ENCODE peak calls at places on chromosomes 1 and 21, in nine cellular contexts. Z is gastrocnemius medialis, D is mammary epithelial cell, O is heart right ventricle, S is lower lobe of right lung, V is HAP-1, Q is heart left ventricle, T is A549, P is hepatocyte. N is an unnamed sample.

GRCh38 chr1:12071892-12072291 is 8.8 kb downstream of the TNFRSF8 start:
- DNase-seq in S (no peak), T (no peak), D (no peak), P (no peak), V (no peak), O (no peak), Q (no peak), Z (no peak), N (no peak)

GRCh38 chr1:237999426-238000052 is 108.8 kb upstream of the ZP4 start:
- DNase-seq in O (no peak), P (no peak), S (no peak), Z (no peak), D (no peak), Q (no peak), V (peak; percentile 97), T (no peak), N (no peak)

GRCh38 chr1:36968730-36969129 is 65.6 kb downstream of the GRIK3 start:
- DNase-seq in V (no peak), Q (no peak), S (no peak), Z (no peak), P (no peak), D (no peak), T (no peak), O (no peak), N (no peak)

GRCh38 chr1:38213720-38214367 is 167.3 kb upstream of the POU3F1 start:
- DNase-seq in V (no peak), O (no peak), Z (no peak), Q (no peak), D (no peak), P (no peak), S (no peak), T (no peak), N (no peak)

GRCh38 chr1:65048325-65048724 is 82.0 kb upstream of the JAK1 start:
- DNase-seq in S (no peak), T (no peak), V (no peak), D (no peak), P (no peak), O (no peak), Q (no peak), Z (no peak), N (no peak)

GRCh38 chr1:32741067-32741416 is 38.5 kb upstream of the SYNC start:
- DNase-seq in Q (no peak), P (no peak), O (no peak), D (no peak), T (no peak), V (no peak), Z (no peak), S (no peak), N (no peak)

GRCh38 chr1:58939666-58940370 is 156.0 kb upstream of the JUN start:
- DNase-seq in P (no peak), V (no peak), D (no peak), O (no peak), Q (no peak), T (no peak), S (no peak), Z (no peak), N (no peak)

GRCh38 chr1:52554756-52555155 is 1.9 kb upstream of the TUT4 start:
- DNase-seq in D (peak; percentile 45), O (no peak), P (peak; percentile 28), Q (no peak), T (no peak), Z (no peak), V (no peak), S (no peak), N (no peak)

GRCh38 chr1:29264773-29265389 is 28.6 kb downstream of the PTPRU start:
- DNase-seq in V (no peak), S (no peak), P (no peak), T (no peak), Z (no peak), O (no peak), D (peak; percentile 70), Q (no peak), N (no peak)

GRCh38 chr1:207919523-207920210 is 8.7 kb upstream of the CD34 start:
- DNase-seq in P (no peak), S (no peak), D (no peak), V (no peak), T (no peak), Z (no peak), Q (no peak), O (no peak), N (no peak)

GRCh38 chr1:240652554-240652953 is 40.6 kb upstream of the GREM2 start:
- DNase-seq in D (no peak), V (no peak), S (no peak), P (no peak), Q (no peak), T (no peak), O (no peak), Z (no peak), N (no peak)

GRCh38 chr21:14403681-14404318 is 20.9 kb upstream of the HSPA13 start:
- DNase-seq in Z (no peak), O (no peak), S (no peak), P (peak; percentile 47), Q (no peak), V (peak; percentile 74), T (peak; percentile 2), D (peak; percentile 12), N (peak; percentile 73)

GRCh38 chr1:31006760-31007159 is 58.8 kb downstream of the PUM1 start:
- DNase-seq in Z (no peak), T (no peak), V (no peak), Q (no peak), O (no peak), D (no peak), S (no peak), P (no peak), N (no peak)

GRCh38 chr1:31010081-31010989 is 55.2 kb downstream of the PUM1 start:
- DNase-seq in O (no peak), Q (no peak), S (no peak), D (peak; percentile 70), Z (no peak), T (no peak), V (no peak), P (no peak), N (no peak)

GRCh38 chr1:31005198-31005597 is 60.3 kb downstream of the PUM1 start:
- DNase-seq in T (no peak), Q (no peak), P (no peak), S (no peak), V (no peak), O (no peak), Z (no peak), D (no peak), N (no peak)

GRCh38 chr1:31005617-31006166 is 59.8 kb downstream of the PUM1 start:
- DNase-seq in Z (no peak), P (no peak), T (no peak), S (no peak), V (no peak), Q (no peak), O (no peak), D (no peak), N (no peak)

DNA sequence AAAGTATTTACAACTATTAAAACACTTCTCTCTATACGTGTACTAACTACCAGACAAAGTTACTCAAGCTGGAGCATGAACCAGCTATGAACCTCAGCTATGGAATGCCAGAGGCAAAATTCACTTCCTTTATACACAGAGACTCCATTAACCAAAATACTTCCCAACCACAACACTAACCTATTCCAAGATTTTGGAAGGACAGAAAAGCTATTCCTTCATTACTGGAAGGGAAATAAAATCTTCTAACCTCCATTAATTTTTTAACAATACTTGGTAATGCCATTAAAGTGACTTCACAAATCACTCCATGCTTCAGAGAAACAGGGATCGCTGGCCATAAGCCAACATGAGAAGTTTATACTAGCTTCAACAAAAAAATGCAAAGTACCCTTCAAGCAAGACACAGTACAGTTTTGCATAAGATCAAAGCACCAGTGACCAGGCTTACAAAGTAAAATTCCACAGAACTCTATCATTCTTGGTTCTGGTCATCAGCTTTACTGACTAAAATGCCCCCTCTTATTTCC is 58.0 kb downstream of the PUM1 start:
- DNase-seq in Z (no peak), V (no peak), Q (no peak), T (no peak), D (peak; percentile 82), P (peak; percentile 52), S (no peak), O (no peak), N (no peak)
- H3K4me1 ChIP-seq in Z (peaks cover 89% of the 10 kb centered on the region), V (peaks cover 18% of the 10 kb centered on the region), Q (peaks cover 19% of the 10 kb centered on the region), T (peaks cover 36% of the 10 kb centered on the region), D (peaks cover 80% of the 10 kb centered on the region), P (peaks cover 78% of the 10 kb centered on the region), S (peaks cover 39% of the 10 kb centered on the region), O (peaks cover 49% of the 10 kb centered on the region), N (peaks cover 3% of the 10 kb centered on the region)

DNA sequence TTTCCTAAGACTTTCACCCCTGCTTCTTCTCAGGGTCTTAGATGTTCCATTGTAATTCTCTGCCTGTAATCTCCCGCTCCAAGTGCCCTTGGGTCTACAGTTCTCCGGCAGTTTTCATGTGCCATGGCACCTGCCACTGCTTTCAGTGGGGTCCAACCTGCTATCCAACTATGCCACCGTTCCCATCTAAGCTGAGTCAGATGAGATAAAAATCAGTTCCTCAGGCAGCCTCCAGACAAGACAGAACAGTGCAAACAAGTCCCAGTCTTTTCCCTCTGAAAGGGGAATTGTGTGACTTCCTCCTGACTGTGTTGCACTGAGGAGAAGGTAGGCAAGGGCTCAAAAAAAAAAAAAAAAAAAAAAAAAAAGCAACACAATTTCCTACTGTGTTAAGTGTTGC is 50.8 kb downstream of the EBNA1BP2 start:
- DNase-seq in Q (no peak), D (peak; percentile 70), V (no peak), Z (no peak), S (no peak), P (no peak), O (no peak), T (no peak), N (no peak)
- H3K4me3 ChIP-seq in Q (no peak overlapping the region), D (peak overlapping the region; percentile 46), V (no peak overlapping the region), Z (no peak overlapping the region), S (no peak overlapping the region), P (no peak overlapping the region), O (no peak overlapping the region), T (peak overlapping the region; percentile 47), N (no peak overlapping the region)

GRCh38 chr1:8115031-8115768 is 89.1 kb upstream of the ERRFI1 start:
- DNase-seq in O (no peak), Q (no peak), Z (no peak), S (no peak), P (no peak), T (no peak), V (no peak), D (no peak), N (no peak)
- H3K4me1 ChIP-seq in O (peaks cover 13% of the 10 kb centered on the region), Q (peaks cover 11% of the 10 kb centered on the region), Z (peaks cover 11% of the 10 kb centered on the region), S (peaks cover 28% of the 10 kb centered on the region), P (peaks cover 41% of the 10 kb centered on the region), T (peaks cover 28% of the 10 kb centered on the region), V (peaks cover 4% of the 10 kb centered on the region), D (peaks cover 5% of the 10 kb centered on the region), N (peaks cover 23% of the 10 kb centered on the region)

DNA sequence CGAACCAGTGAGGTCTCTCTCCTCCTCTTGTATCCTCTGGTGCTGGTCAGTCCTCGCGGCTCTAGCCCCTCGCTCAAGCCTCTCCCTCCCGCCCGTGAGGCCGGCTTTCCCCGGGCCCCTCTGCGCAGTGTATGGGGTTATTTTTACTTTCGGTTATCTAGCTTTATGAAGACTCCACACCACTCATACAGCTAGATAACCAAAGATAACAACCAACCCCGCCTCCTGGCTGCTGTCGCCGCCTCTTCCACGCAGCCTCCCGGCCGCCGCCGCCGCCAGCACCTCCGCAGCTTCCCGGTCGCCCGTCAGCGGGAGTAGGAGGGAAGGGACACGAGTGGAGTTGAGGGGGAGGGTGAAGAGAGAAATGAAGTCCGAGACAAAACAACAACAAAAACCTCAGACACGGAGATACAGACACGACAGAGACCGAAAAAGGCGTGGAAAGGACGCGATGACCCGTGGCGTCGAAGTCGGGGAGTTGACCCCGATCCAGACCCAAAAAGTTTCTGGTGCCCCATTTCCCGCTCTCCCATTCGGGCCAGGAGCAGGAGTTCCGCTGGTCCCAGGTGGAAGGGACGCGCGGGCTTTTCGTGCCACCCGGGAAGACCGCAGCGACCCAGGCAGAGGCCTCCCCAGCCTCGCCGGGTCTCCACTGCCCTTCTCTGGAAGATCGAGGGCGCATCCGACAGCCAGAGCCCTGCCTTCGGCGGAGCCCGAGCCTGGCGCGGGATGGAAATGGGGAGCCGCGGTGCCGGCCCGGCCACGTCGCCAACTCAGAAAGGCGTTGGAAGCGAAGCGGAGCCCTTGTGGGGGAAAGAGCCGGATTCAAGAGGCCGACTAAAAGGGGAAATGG is 51.4 kb downstream of the RHBG start:
- DNase-seq in S (no peak), P (no peak), D (no peak), T (no peak), Z (no peak), Q (no peak), O (no peak), V (no peak), N (no peak)
- H3K4me3 ChIP-seq in S (peak overlapping the region; percentile 44), P (no peak overlapping the region), D (peak overlapping the region; percentile 2), T (peak overlapping the region; percentile 61), Z (no peak overlapping the region), Q (no peak overlapping the region), O (peak overlapping the region; percentile 40), V (peak overlapping the region; percentile 32), N (no peak overlapping the region)

N was measured in SJCRH30.